ENCODE peak calls at places on chromosomes 11 and 22, in six cellular contexts. One of them, this sample, is unnamed.

GRCh38 chr11:115420524-115420923 is 83.7 kb downstream of the CADM1 start:
- DNase-seq in NCI-H460: no peak
- DNase-seq in fibroblast of gingiva: no peak
- DNase-seq in AML-193: no peak
- DNase-seq in HCEC 1CT: no peak
- DNase-seq in body of pancreas: no peak
- DNase-seq in this sample: no peak

GRCh38 chr11:94519478-94520084 is 7.3 kb downstream of the C11orf97 start:
- DNase-seq in HCEC 1CT: peak; percentile 47
- DNase-seq in AML-193: peak; percentile 54
- DNase-seq in fibroblast of gingiva: peak; percentile 14
- DNase-seq in body of pancreas: peak; percentile 28
- DNase-seq in NCI-H460: peak; percentile 17
- DNase-seq in this sample: no peak

GRCh38 chr11:2460540-2461252 is 15.9 kb downstream of the KCNQ1 start:
- DNase-seq in NCI-H460: no peak
- DNase-seq in fibroblast of gingiva: no peak
- DNase-seq in body of pancreas: peak; percentile 38
- DNase-seq in AML-193: no peak
- DNase-seq in HCEC 1CT: no peak
- DNase-seq in this sample: no peak

GRCh38 chr11:109033627-109034340 is 368.9 kb downstream of the DDX10 start:
- DNase-seq in AML-193: no peak
- DNase-seq in body of pancreas: no peak
- DNase-seq in fibroblast of gingiva: peak; percentile 75
- DNase-seq in HCEC 1CT: peak; percentile 86
- DNase-seq in NCI-H460: no peak
- DNase-seq in this sample: no peak

GRCh38 chr11:116861539-116861938 is 24.1 kb upstream of the APOA1 start:
- DNase-seq in AML-193: no peak
- DNase-seq in HCEC 1CT: peak; percentile 60
- DNase-seq in NCI-H460: no peak
- DNase-seq in fibroblast of gingiva: no peak
- DNase-seq in body of pancreas: no peak
- DNase-seq in this sample: no peak

GRCh38 chr11:66973956-66974585 is 1.0 kb upstream of the C11orf86 start:
- DNase-seq in fibroblast of gingiva: peak; percentile 66
- DNase-seq in HCEC 1CT: no peak
- DNase-seq in NCI-H460: no peak
- DNase-seq in body of pancreas: no peak
- DNase-seq in AML-193: no peak
- DNase-seq in this sample: no peak

GRCh38 chr11:63993100-63993499 is 6.9 kb downstream of the OTUB1 start:
- DNase-seq in body of pancreas: no peak
- DNase-seq in HCEC 1CT: no peak
- DNase-seq in AML-193: no peak
- DNase-seq in NCI-H460: no peak
- DNase-seq in fibroblast of gingiva: no peak
- DNase-seq in this sample: no peak

GRCh38 chr22:25626146-25626992 is 61.9 kb downstream of the GRK3 start:
- DNase-seq in HCEC 1CT: no peak
- DNase-seq in fibroblast of gingiva: no peak
- DNase-seq in AML-193: no peak
- DNase-seq in body of pancreas: no peak
- DNase-seq in NCI-H460: no peak
- DNase-seq in this sample: no peak

GRCh38 chr11:75352417-75353206 is 1.2 kb upstream of the ARRB1 start:
- DNase-seq in body of pancreas: peak; percentile 52
- DNase-seq in NCI-H460: no peak
- DNase-seq in HCEC 1CT: no peak
- DNase-seq in fibroblast of gingiva: no peak
- DNase-seq in AML-193: peak; percentile 77
- DNase-seq in this sample: no peak

GRCh38 chr11:58958500-58958899 is 19.2 kb downstream of the GLYATL1 start:
- DNase-seq in NCI-H460: no peak
- DNase-seq in HCEC 1CT: no peak
- DNase-seq in body of pancreas: peak; percentile 69
- DNase-seq in AML-193: no peak
- DNase-seq in fibroblast of gingiva: no peak
- DNase-seq in this sample: no peak

GRCh38 chr11:114185436-114185835 is 110.8 kb upstream of the NNMT start:
- DNase-seq in HCEC 1CT: no peak
- DNase-seq in fibroblast of gingiva: no peak
- DNase-seq in body of pancreas: no peak
- DNase-seq in AML-193: no peak
- DNase-seq in NCI-H460: no peak
- DNase-seq in this sample: no peak

GRCh38 chr11:102111011-102111786 is 952 bp downstream of the YAP1 start:
- DNase-seq in HCEC 1CT: peak; percentile 67
- DNase-seq in fibroblast of gingiva: peak; percentile 82
- DNase-seq in AML-193: no peak
- DNase-seq in body of pancreas: peak; percentile 80
- DNase-seq in NCI-H460: peak; percentile 63
- DNase-seq in this sample: peak; percentile 81

GRCh38 chr11:44624761-44625221 is 59.3 kb downstream of the CD82 start:
- DNase-seq in NCI-H460: no peak
- DNase-seq in fibroblast of gingiva: no peak
- DNase-seq in AML-193: no peak
- DNase-seq in body of pancreas: no peak
- DNase-seq in HCEC 1CT: no peak
- DNase-seq in this sample: peak; percentile 29

GRCh38 chr11:73141309-73142127 is 600 bp downstream of the FCHSD2 start:
- DNase-seq in body of pancreas: peak; percentile 70
- DNase-seq in NCI-H460: peak; percentile 5
- DNase-seq in HCEC 1CT: peak; percentile 57
- DNase-seq in fibroblast of gingiva: peak; percentile 74
- DNase-seq in AML-193: peak; percentile 45
- DNase-seq in this sample: no peak

GRCh38 chr11:45847908-45848316 is 637 bp downstream of the CRY2 start:
- DNase-seq in AML-193: peak; percentile 22
- DNase-seq in fibroblast of gingiva: peak; percentile 68
- DNase-seq in body of pancreas: peak; percentile 68
- DNase-seq in NCI-H460: no peak
- DNase-seq in HCEC 1CT: peak; percentile 39
- DNase-seq in this sample: peak; percentile 55

GRCh38 chr11:87878373-87878779 is 296.9 kb downstream of the RAB38 start:
- DNase-seq in NCI-H460: peak; percentile 20
- DNase-seq in AML-193: peak; percentile 30
- DNase-seq in body of pancreas: peak; percentile 24
- DNase-seq in fibroblast of gingiva: peak; percentile 20
- DNase-seq in HCEC 1CT: peak; percentile 33
- DNase-seq in this sample: no peak

GRCh38 chr11:128715691-128716153 is 21.9 kb downstream of the FLI1 start:
- DNase-seq in body of pancreas: no peak
- DNase-seq in fibroblast of gingiva: no peak
- DNase-seq in AML-193: no peak
- DNase-seq in HCEC 1CT: peak; percentile 23
- DNase-seq in NCI-H460: no peak
- DNase-seq in this sample: no peak

GRCh38 chr11:70005107-70005818 is 72.9 kb upstream of the ANO1 start:
- DNase-seq in body of pancreas: no peak
- DNase-seq in NCI-H460: peak; percentile 51
- DNase-seq in AML-193: no peak
- DNase-seq in fibroblast of gingiva: peak; percentile 88
- DNase-seq in HCEC 1CT: peak; percentile 52
- DNase-seq in this sample: no peak

GRCh38 chr11:34754171-34754823 is 133.4 kb downstream of the EHF start:
- DNase-seq in body of pancreas: no peak
- DNase-seq in AML-193: no peak
- DNase-seq in fibroblast of gingiva: peak; percentile 84
- DNase-seq in HCEC 1CT: no peak
- DNase-seq in NCI-H460: peak; percentile 92
- DNase-seq in this sample: no peak

GRCh38 chr11:80155412-80156017 is 714.7 kb upstream of the TENM4 start:
- DNase-seq in HCEC 1CT: peak; percentile 43
- DNase-seq in NCI-H460: peak; percentile 28
- DNase-seq in fibroblast of gingiva: peak; percentile 2
- DNase-seq in body of pancreas: no peak
- DNase-seq in AML-193: peak; percentile 24
- DNase-seq in this sample: no peak

GRCh38 chr11:20154381-20154780 is 5.9 kb downstream of the DBX1 start:
- DNase-seq in NCI-H460: no peak
- DNase-seq in fibroblast of gingiva: peak; percentile 28
- DNase-seq in body of pancreas: no peak
- DNase-seq in AML-193: no peak
- DNase-seq in HCEC 1CT: no peak
- DNase-seq in this sample: no peak

GRCh38 chr22:21682385-21683175 is 16.8 kb downstream of the PPIL2 start:
- DNase-seq in body of pancreas: peak; percentile 37
- DNase-seq in NCI-H460: no peak
- DNase-seq in fibroblast of gingiva: no peak
- DNase-seq in HCEC 1CT: no peak
- DNase-seq in AML-193: no peak
- DNase-seq in this sample: no peak

GRCh38 chr22:26321469-26321913 is 107.6 kb upstream of the ASPHD2 start:
- DNase-seq in body of pancreas: peak; percentile 31
- DNase-seq in HCEC 1CT: peak; percentile 80
- DNase-seq in fibroblast of gingiva: peak; percentile 90
- DNase-seq in AML-193: no peak
- DNase-seq in NCI-H460: no peak
- DNase-seq in this sample: no peak

GRCh38 chr11:128809128-128809527 is 58.0 kb downstream of the KCNJ1 start:
- DNase-seq in fibroblast of gingiva: no peak
- DNase-seq in AML-193: no peak
- DNase-seq in body of pancreas: no peak
- DNase-seq in HCEC 1CT: no peak
- DNase-seq in NCI-H460: no peak
- DNase-seq in this sample: no peak

GRCh38 chr11:129574431-129574830 is 198.8 kb downstream of the BARX2 start:
- DNase-seq in NCI-H460: no peak
- DNase-seq in HCEC 1CT: no peak
- DNase-seq in body of pancreas: no peak
- DNase-seq in fibroblast of gingiva: no peak
- DNase-seq in AML-193: no peak
- DNase-seq in this sample: no peak

GRCh38 chr11:89436071-89436470 is 55.1 kb downstream of the NOX4 start:
- DNase-seq in NCI-H460: no peak
- DNase-seq in AML-193: no peak
- DNase-seq in fibroblast of gingiva: no peak
- DNase-seq in body of pancreas: no peak
- DNase-seq in HCEC 1CT: no peak
- DNase-seq in this sample: no peak

GRCh38 chr11:120446802-120447201 is 64.7 kb upstream of the GRIK4 start:
- DNase-seq in body of pancreas: no peak
- DNase-seq in NCI-H460: no peak
- DNase-seq in fibroblast of gingiva: no peak
- DNase-seq in HCEC 1CT: no peak
- DNase-seq in AML-193: no peak
- DNase-seq in this sample: no peak

GRCh38 chr11:33895752-33896137 is 3.9 kb upstream of the LMO2 start:
- DNase-seq in HCEC 1CT: no peak
- DNase-seq in NCI-H460: no peak
- DNase-seq in body of pancreas: no peak
- DNase-seq in fibroblast of gingiva: no peak
- DNase-seq in AML-193: no peak
- DNase-seq in this sample: no peak

GRCh38 chr11:72069787-72070251 is 10.5 kb downstream of the NUMA1 start:
- DNase-seq in HCEC 1CT: peak; percentile 89
- DNase-seq in AML-193: peak; percentile 95
- DNase-seq in fibroblast of gingiva: peak; percentile 87
- DNase-seq in body of pancreas: peak; percentile 86
- DNase-seq in NCI-H460: peak; percentile 71
- DNase-seq in this sample: peak; percentile 80

GRCh38 chr11:67534070-67534679 is 10.9 kb upstream of the CABP2 start:
- DNase-seq in HCEC 1CT: no peak
- DNase-seq in NCI-H460: no peak
- DNase-seq in fibroblast of gingiva: no peak
- DNase-seq in AML-193: no peak
- DNase-seq in body of pancreas: no peak
- DNase-seq in this sample: no peak

GRCh38 chr11:74380746-74381439 is 17.3 kb downstream of the PGM2L1 start:
- DNase-seq in body of pancreas: peak; percentile 61
- DNase-seq in AML-193: no peak
- DNase-seq in NCI-H460: no peak
- DNase-seq in HCEC 1CT: no peak
- DNase-seq in fibroblast of gingiva: no peak
- DNase-seq in this sample: no peak

GRCh38 chr11:35305670-35306382 is 113.5 kb downstream of the SLC1A2 start:
- DNase-seq in NCI-H460: no peak
- DNase-seq in fibroblast of gingiva: peak; percentile 48
- DNase-seq in HCEC 1CT: peak; percentile 67
- DNase-seq in body of pancreas: peak; percentile 58
- DNase-seq in AML-193: peak; percentile 31
- DNase-seq in this sample: no peak

GRCh38 chr11:26028294-26028954 is 303.5 kb upstream of the ANO3 start:
- DNase-seq in HCEC 1CT: peak; percentile 87
- DNase-seq in fibroblast of gingiva: peak; percentile 50
- DNase-seq in body of pancreas: no peak
- DNase-seq in AML-193: no peak
- DNase-seq in NCI-H460: no peak
- DNase-seq in this sample: no peak

GRCh38 chr11:19846654-19847330 is 134.2 kb downstream of the NAV2 start:
- DNase-seq in NCI-H460: no peak
- DNase-seq in body of pancreas: no peak
- DNase-seq in HCEC 1CT: no peak
- DNase-seq in fibroblast of gingiva: peak; percentile 71
- DNase-seq in AML-193: no peak
- DNase-seq in this sample: no peak

GRCh38 chr11:117220568-117220967 is 11.3 kb downstream of the PCSK7 start:
- DNase-seq in AML-193: no peak
- DNase-seq in fibroblast of gingiva: no peak
- DNase-seq in HCEC 1CT: no peak
- DNase-seq in NCI-H460: no peak
- DNase-seq in body of pancreas: peak; percentile 69
- DNase-seq in this sample: no peak